ENCODE peak calls at places on chromosomes 3 and 15, in eight cellular contexts. One of them, this sample, is unnamed.

GRCh38 chr3:89859738-89860137 is 752.3 kb downstream of the EPHA3 start:
- DNase-seq in body of pancreas: no peak
- DNase-seq in AG09309: no peak
- DNase-seq in transverse colon: no peak
- DNase-seq in HepG2: no peak
- DNase-seq in SK-N-SH: no peak
- DNase-seq in ascending aorta: no peak
- DNase-seq in IMR-90: no peak
- DNase-seq in this sample: no peak

GRCh38 chr15:70763120-70763949 is at the start of gene UACA:
- DNase-seq in HepG2: peak
- DNase-seq in transverse colon: peak
- DNase-seq in IMR-90: peak
- DNase-seq in body of pancreas: peak
- DNase-seq in SK-N-SH: peak
- DNase-seq in ascending aorta: peak
- DNase-seq in AG09309: peak
- DNase-seq in this sample: peak

GRCh38 chr3:164222200-164222599 is 856.1 kb downstream of the SI start:
- DNase-seq in HepG2: no peak
- DNase-seq in IMR-90: no peak
- DNase-seq in AG09309: no peak
- DNase-seq in ascending aorta: no peak
- DNase-seq in body of pancreas: no peak
- DNase-seq in SK-N-SH: no peak
- DNase-seq in transverse colon: no peak
- DNase-seq in this sample: no peak

GRCh38 chr15:49823987-49824538 is 203.2 kb downstream of the DTWD1 start:
- DNase-seq in IMR-90: peak
- DNase-seq in SK-N-SH: no peak
- DNase-seq in body of pancreas: no peak
- DNase-seq in AG09309: no peak
- DNase-seq in ascending aorta: no peak
- DNase-seq in transverse colon: peak
- DNase-seq in HepG2: no peak
- DNase-seq in this sample: no peak

GRCh38 chr3:45988804-45989203 is 6.8 kb downstream of the FYCO1 start:
- DNase-seq in SK-N-SH: no peak
- DNase-seq in ascending aorta: no peak
- DNase-seq in IMR-90: peak
- DNase-seq in body of pancreas: no peak
- DNase-seq in AG09309: peak
- DNase-seq in HepG2: no peak
- DNase-seq in transverse colon: no peak
- DNase-seq in this sample: no peak

GRCh38 chr3:48180530-48181253 is 7.5 kb downstream of the CDC25A start:
- DNase-seq in SK-N-SH: no peak
- DNase-seq in transverse colon: no peak
- DNase-seq in IMR-90: no peak
- DNase-seq in body of pancreas: no peak
- DNase-seq in AG09309: no peak
- DNase-seq in ascending aorta: no peak
- DNase-seq in HepG2: no peak
- DNase-seq in this sample: no peak

GRCh38 chr3:176120507-176120906 is 1076.8 kb downstream of the TBL1XR1 start:
- DNase-seq in SK-N-SH: no peak
- DNase-seq in IMR-90: no peak
- DNase-seq in AG09309: no peak
- DNase-seq in body of pancreas: no peak
- DNase-seq in transverse colon: no peak
- DNase-seq in ascending aorta: no peak
- DNase-seq in HepG2: no peak
- DNase-seq in this sample: no peak

GRCh38 chr3:21573291-21573690 is 177.7 kb downstream of the ZNF385D start:
- DNase-seq in body of pancreas: no peak
- DNase-seq in IMR-90: peak
- DNase-seq in transverse colon: no peak
- DNase-seq in AG09309: no peak
- DNase-seq in HepG2: no peak
- DNase-seq in ascending aorta: no peak
- DNase-seq in SK-N-SH: no peak
- DNase-seq in this sample: no peak

GRCh38 chr3:30495172-30496124 is 111.0 kb upstream of the TGFBR2 start:
- DNase-seq in HepG2: no peak
- DNase-seq in transverse colon: no peak
- DNase-seq in ascending aorta: no peak
- DNase-seq in SK-N-SH: no peak
- DNase-seq in IMR-90: no peak
- DNase-seq in body of pancreas: no peak
- DNase-seq in AG09309: no peak
- DNase-seq in this sample: no peak

GRCh38 chr3:153626158-153626557 is 464.1 kb downstream of the RAP2B start:
- DNase-seq in transverse colon: no peak
- DNase-seq in HepG2: no peak
- DNase-seq in SK-N-SH: no peak
- DNase-seq in AG09309: no peak
- DNase-seq in body of pancreas: no peak
- DNase-seq in ascending aorta: no peak
- DNase-seq in IMR-90: no peak
- DNase-seq in this sample: no peak

GRCh38 chr3:148150141-148150540 is 547.6 kb upstream of the AGTR1 start:
- DNase-seq in ascending aorta: no peak
- DNase-seq in AG09309: no peak
- DNase-seq in SK-N-SH: no peak
- DNase-seq in HepG2: no peak
- DNase-seq in IMR-90: no peak
- DNase-seq in transverse colon: no peak
- DNase-seq in body of pancreas: no peak
- DNase-seq in this sample: no peak

GRCh38 chr15:57437564-57437963 is 61.3 kb downstream of the CGNL1 start:
- DNase-seq in IMR-90: no peak
- DNase-seq in HepG2: no peak
- DNase-seq in ascending aorta: no peak
- DNase-seq in AG09309: no peak
- DNase-seq in transverse colon: no peak
- DNase-seq in SK-N-SH: no peak
- DNase-seq in body of pancreas: no peak
- DNase-seq in this sample: no peak

GRCh38 chr3:10345911-10346310 is 25.0 kb upstream of the SEC13 start:
- DNase-seq in ascending aorta: no peak
- DNase-seq in transverse colon: no peak
- DNase-seq in IMR-90: no peak
- DNase-seq in AG09309: no peak
- DNase-seq in SK-N-SH: no peak
- DNase-seq in body of pancreas: no peak
- DNase-seq in HepG2: no peak
- DNase-seq in this sample: no peak

GRCh38 chr3:86800116-86800515 is 190.8 kb downstream of the VGLL3 start:
- DNase-seq in ascending aorta: no peak
- DNase-seq in HepG2: no peak
- DNase-seq in SK-N-SH: no peak
- DNase-seq in IMR-90: no peak
- DNase-seq in AG09309: peak
- DNase-seq in transverse colon: no peak
- DNase-seq in body of pancreas: no peak
- DNase-seq in this sample: no peak

GRCh38 chr15:52100807-52101206 is 11.8 kb downstream of the BCL2L10 start:
- DNase-seq in body of pancreas: peak
- DNase-seq in HepG2: no peak
- DNase-seq in IMR-90: peak
- DNase-seq in AG09309: peak
- DNase-seq in ascending aorta: peak
- DNase-seq in SK-N-SH: no peak
- DNase-seq in transverse colon: peak
- DNase-seq in this sample: peak

DNA sequence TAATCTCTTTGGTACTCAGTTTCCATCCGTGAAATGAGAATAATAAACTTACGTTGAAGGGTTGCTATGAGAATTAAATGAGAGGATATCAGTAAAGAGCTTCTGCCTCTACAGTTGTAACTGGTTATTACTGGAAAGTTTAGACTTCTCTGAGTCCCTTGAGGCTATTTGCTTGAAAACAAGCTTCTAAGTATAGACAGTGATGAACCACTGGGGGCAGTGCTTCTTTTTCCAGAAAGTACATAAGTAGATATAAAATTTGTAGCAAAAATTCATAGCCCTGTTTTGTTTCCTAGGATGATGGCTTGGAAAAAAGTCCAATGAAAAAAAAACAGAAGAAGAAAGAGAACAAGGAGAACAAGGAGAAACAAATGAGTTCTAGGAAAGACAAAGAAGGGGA is 87.1 kb downstream of the RGMA start:
- DNase-seq in ascending aorta: no peak
- DNase-seq in body of pancreas: no peak
- DNase-seq in HepG2: no peak
- DNase-seq in AG09309: no peak
- DNase-seq in SK-N-SH: no peak
- DNase-seq in transverse colon: no peak
- DNase-seq in IMR-90: no peak
- DNase-seq in this sample: no peak
- TF ChIP-seq CTCF in ascending aorta: no peak
- TF ChIP-seq CTCF in body of pancreas: no peak
- TF ChIP-seq CTCF in HepG2: no peak
- TF ChIP-seq CTCF in AG09309: no peak
- TF ChIP-seq CTCF in SK-N-SH: peak
- TF ChIP-seq CTCF in transverse colon: no peak
- TF ChIP-seq CTCF in IMR-90: no peak
- TF ChIP-seq CTCF in this sample: no peak

GRCh38 chr15:72319360-72319984 is 485 bp downstream of the CELF6 start:
- DNase-seq in ascending aorta: peak
- DNase-seq in IMR-90: peak
- DNase-seq in SK-N-SH: no peak
- DNase-seq in body of pancreas: peak
- DNase-seq in AG09309: no peak
- DNase-seq in transverse colon: peak
- DNase-seq in HepG2: no peak
- DNase-seq in this sample: peak
- H3K4me3 ChIP-seq in ascending aorta: peak
- H3K4me3 ChIP-seq in IMR-90: peak
- H3K4me3 ChIP-seq in SK-N-SH: peak
- H3K4me3 ChIP-seq in body of pancreas: peak
- H3K4me3 ChIP-seq in AG09309: peak
- H3K4me3 ChIP-seq in transverse colon: peak
- H3K4me3 ChIP-seq in HepG2: no peak
- H3K4me3 ChIP-seq in this sample: no peak

GRCh38 chr3:40309439-40309924 is at the start of gene EIF1B:
- DNase-seq in ascending aorta: peak
- DNase-seq in transverse colon: peak
- DNase-seq in body of pancreas: peak
- DNase-seq in SK-N-SH: peak
- DNase-seq in IMR-90: peak
- DNase-seq in HepG2: peak
- DNase-seq in AG09309: peak
- DNase-seq in this sample: peak

GRCh38 chr3:40308725-40309438 is 625 bp upstream of the EIF1B start:
- DNase-seq in AG09309: no peak
- DNase-seq in transverse colon: no peak
- DNase-seq in IMR-90: no peak
- DNase-seq in body of pancreas: no peak
- DNase-seq in SK-N-SH: no peak
- DNase-seq in HepG2: no peak
- DNase-seq in ascending aorta: no peak
- DNase-seq in this sample: no peak

GRCh38 chr3:40312661-40313226 is 3.2 kb downstream of the EIF1B start:
- DNase-seq in IMR-90: peak
- DNase-seq in AG09309: no peak
- DNase-seq in HepG2: no peak
- DNase-seq in SK-N-SH: no peak
- DNase-seq in ascending aorta: no peak
- DNase-seq in transverse colon: no peak
- DNase-seq in body of pancreas: no peak
- DNase-seq in this sample: no peak

GRCh38 chr3:40310690-40311089 is 1.2 kb downstream of the EIF1B start:
- DNase-seq in transverse colon: no peak
- DNase-seq in ascending aorta: no peak
- DNase-seq in IMR-90: peak
- DNase-seq in HepG2: no peak
- DNase-seq in SK-N-SH: no peak
- DNase-seq in body of pancreas: no peak
- DNase-seq in AG09309: no peak
- DNase-seq in this sample: no peak

DNA sequence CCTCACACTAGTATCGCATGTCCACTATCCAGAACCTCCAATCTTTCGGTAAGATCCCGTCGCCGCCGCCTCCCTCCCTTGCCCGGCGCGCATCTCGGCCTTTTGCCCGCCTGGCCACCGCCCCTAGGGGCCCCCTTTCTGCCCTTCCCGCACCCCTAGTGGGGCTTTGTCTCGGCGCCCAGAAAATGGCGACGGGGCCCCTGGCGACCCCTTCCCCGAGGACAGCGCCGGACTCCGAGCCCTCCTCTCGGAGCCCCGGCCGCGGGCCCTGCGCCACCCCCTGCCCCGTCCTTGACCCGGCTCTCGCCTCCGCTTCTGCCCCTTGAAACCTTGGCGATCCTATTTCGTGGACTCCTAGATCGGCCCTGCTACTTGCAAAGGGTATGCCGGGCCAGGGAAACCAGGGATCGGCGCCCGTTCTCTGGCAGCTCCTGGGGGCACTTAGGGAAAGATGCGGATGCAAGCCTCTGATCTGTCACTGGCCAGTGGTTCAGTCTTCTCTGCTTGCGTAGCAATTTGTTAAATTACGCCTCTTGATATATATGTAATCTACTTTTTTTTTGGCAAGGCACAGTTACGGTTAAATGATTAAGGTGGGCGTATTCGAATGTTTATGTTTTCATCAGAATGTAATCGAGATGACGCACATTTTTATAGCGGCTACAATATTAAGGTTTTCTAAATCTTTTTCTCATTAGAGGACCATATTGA is 573 bp downstream of the EIF1B start:
- DNase-seq in ascending aorta: peak
- DNase-seq in body of pancreas: peak
- DNase-seq in SK-N-SH: peak
- DNase-seq in HepG2: peak
- DNase-seq in IMR-90: peak
- DNase-seq in AG09309: no peak
- DNase-seq in transverse colon: peak
- DNase-seq in this sample: no peak
- TF ChIP-seq CTCF in ascending aorta: no peak
- TF ChIP-seq CTCF in body of pancreas: no peak
- TF ChIP-seq CTCF in SK-N-SH: no peak
- TF ChIP-seq CTCF in HepG2: no peak
- TF ChIP-seq CTCF in IMR-90: no peak
- TF ChIP-seq CTCF in AG09309: no peak
- TF ChIP-seq CTCF in transverse colon: no peak
- TF ChIP-seq CTCF in this sample: no peak

DNA sequence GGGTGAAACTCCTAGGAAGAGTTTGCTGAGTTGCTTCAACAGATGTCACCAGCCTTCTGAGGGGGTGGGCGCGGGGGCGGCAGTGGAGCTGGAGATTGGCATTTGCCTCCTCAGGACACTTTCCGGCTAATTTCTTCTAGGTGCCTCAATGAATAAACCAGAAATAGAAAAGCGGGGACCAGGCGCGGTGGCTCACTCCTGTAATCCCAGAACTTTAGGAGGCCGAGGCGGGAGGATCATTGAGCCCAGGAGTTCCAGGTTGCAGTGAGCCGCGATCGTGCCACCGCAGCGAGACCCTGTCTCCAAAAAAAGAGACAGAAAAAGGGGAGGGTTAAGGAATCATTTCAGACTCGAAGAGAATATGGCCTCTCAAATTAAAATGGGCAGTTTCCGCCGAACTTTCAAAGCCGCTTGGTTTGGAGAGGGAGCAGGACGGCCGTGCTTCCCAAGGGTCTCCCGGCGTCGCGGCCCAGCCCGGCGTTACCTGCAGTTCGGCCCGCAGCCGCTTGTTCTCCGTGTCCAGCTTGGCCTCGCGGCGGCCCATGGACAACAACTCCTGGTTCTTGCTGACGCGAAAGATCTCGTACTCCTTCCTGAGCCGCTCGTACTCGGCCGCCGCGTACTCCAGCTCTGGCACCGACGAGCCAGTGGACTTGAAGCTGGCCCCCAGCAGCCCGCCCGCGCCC is 587 bp downstream of the NPHP3 start:
- DNase-seq in ascending aorta: peak
- DNase-seq in body of pancreas: peak
- DNase-seq in transverse colon: peak
- DNase-seq in SK-N-SH: no peak
- DNase-seq in IMR-90: peak
- DNase-seq in HepG2: peak
- DNase-seq in AG09309: peak
- DNase-seq in this sample: peak
- H3K4me3 ChIP-seq in ascending aorta: peak
- H3K4me3 ChIP-seq in body of pancreas: peak
- H3K4me3 ChIP-seq in transverse colon: peak
- H3K4me3 ChIP-seq in SK-N-SH: peak
- H3K4me3 ChIP-seq in IMR-90: peak
- H3K4me3 ChIP-seq in HepG2: peak
- H3K4me3 ChIP-seq in AG09309: peak
- H3K4me3 ChIP-seq in this sample: peak